ENCODE peak calls at places on chromosomes 5 and 9, in six cellular contexts. A, F, V, H, R and E are unnamed samples.

GRCh38 chr9:95286151-95286550 is 31.4 kb downstream of the FANCC start:
- DNase-seq in A (no peak), F (no peak), V (no peak), H (no peak), R (no peak), E (no peak)

GRCh38 chr5:11878846-11879245 is 25.4 kb downstream of the CTNND2 start:
- DNase-seq in A (no peak), F (no peak), V (no peak), H (no peak), R (no peak), E (no peak)

GRCh38 chr9:82057805-82058204 is 69.2 kb downstream of the SPATA31D1 start:
- DNase-seq in A (no peak), F (no peak), V (no peak), H (no peak), R (no peak), E (no peak)

GRCh38 chr9:34701023-34701768 is 8.7 kb downstream of the CCL21 start:
- DNase-seq in A (peak; percentile 91), F (peak; percentile 82), V (peak; percentile 48), H (peak; percentile 83), R (peak; percentile 4), E (peak; percentile 53)

GRCh38 chr9:4315582-4316215 is 15.8 kb upstream of the GLIS3 start:
- DNase-seq in A (peak; percentile 84), F (peak; percentile 79), V (peak; percentile 77), H (peak; percentile 72), R (no peak), E (peak; percentile 51)

GRCh38 chr9:134301387-134302129 is 24.7 kb upstream of the RXRA start:
- DNase-seq in A (peak; percentile 17), F (no peak), V (no peak), H (peak; percentile 74), R (no peak), E (peak; percentile 47)

GRCh38 chr9:124110307-124110915 is 98.8 kb downstream of the LHX2 start:
- DNase-seq in A (peak; percentile 93), F (peak; percentile 67), V (peak; percentile 72), H (peak; percentile 37), R (peak; percentile 15), E (peak; percentile 64)

GRCh38 chr9:135770203-135770535 is 68.2 kb downstream of the KCNT1 start:
- DNase-seq in A (no peak), F (no peak), V (no peak), H (no peak), R (no peak), E (no peak)

GRCh38 chr9:79020266-79020665 is 551.5 kb upstream of the TLE4 start:
- DNase-seq in A (no peak), F (no peak), V (no peak), H (no peak), R (no peak), E (no peak)

GRCh38 chr5:96196890-96197289 is 235.2 kb upstream of the ELL2 start:
- DNase-seq in A (no peak), F (no peak), V (no peak), H (no peak), R (no peak), E (no peak)

GRCh38 chr9:107488400-107489143 is 997 bp downstream of the KLF4 start:
- DNase-seq in A (peak; percentile 59), F (peak; percentile 81), V (peak; percentile 79), H (peak; percentile 22), R (no peak), E (no peak)

GRCh38 chr5:3325206-3325605 is 270.4 kb upstream of the IRX1 start:
- DNase-seq in A (no peak), F (no peak), V (no peak), H (no peak), R (no peak), E (no peak)

GRCh38 chr5:146081685-146082084 is 23.7 kb downstream of the PLAC8L1 start:
- DNase-seq in A (no peak), F (no peak), V (no peak), H (no peak), R (no peak), E (no peak)

GRCh38 chr9:78314953-78315870 is 18.3 kb downstream of the PSAT1 start:
- DNase-seq in A (no peak), F (no peak), V (peak; percentile 33), H (no peak), R (no peak), E (no peak)

GRCh38 chr5:125476888-125477585 is 730.6 kb upstream of the ZNF608 start:
- DNase-seq in A (no peak), F (no peak), V (peak; percentile 28), H (no peak), R (no peak), E (no peak)

GRCh38 chr9:130479587-130479986 is 34.8 kb downstream of the ASS1 start:
- DNase-seq in A (no peak), F (no peak), V (no peak), H (no peak), R (no peak), E (no peak)

GRCh38 chr5:169803077-169803981 is 166.3 kb downstream of the DOCK2 start:
- DNase-seq in A (no peak), F (no peak), V (peak; percentile 99), H (no peak), R (peak; percentile 96), E (no peak)

GRCh38 chr5:15757103-15757502 is 257.1 kb downstream of the FBXL7 start:
- DNase-seq in A (no peak), F (no peak), V (peak; percentile 13), H (no peak), R (no peak), E (no peak)

GRCh38 chr5:55324815-55325418 is 17.1 kb downstream of the MTREX start:
- DNase-seq in A (no peak), F (no peak), V (peak; percentile 74), H (no peak), R (no peak), E (no peak)

GRCh38 chr5:131321066-131321465 is 57.2 kb downstream of the CDC42SE2 start:
- DNase-seq in A (no peak), F (no peak), V (no peak), H (no peak), R (no peak), E (no peak)

GRCh38 chr5:151708126-151708525 is 21.4 kb upstream of the SPARC start:
- DNase-seq in A (no peak), F (peak; percentile 29), V (no peak), H (no peak), R (no peak), E (no peak)

GRCh38 chr9:112037281-112038016 is 137.6 kb downstream of the SUSD1 start:
- DNase-seq in A (no peak), F (peak; percentile 18), V (peak; percentile 53), H (peak; percentile 70), R (peak; percentile 53), E (peak; percentile 37)

GRCh38 chr9:86687788-86688187 is 259.5 kb downstream of the GAS1 start:
- DNase-seq in A (no peak), F (no peak), V (no peak), H (no peak), R (no peak), E (no peak)

GRCh38 chr9:99092643-99093491 is 12.0 kb upstream of the TGFBR1 start:
- DNase-seq in A (no peak), F (no peak), V (no peak), H (peak; percentile 51), R (no peak), E (no peak)

GRCh38 chr5:147450596-147450995 is 59.3 kb downstream of the DPYSL3 start:
- DNase-seq in A (no peak), F (no peak), V (no peak), H (no peak), R (no peak), E (no peak)

GRCh38 chr5:92980491-92980890 is 600.5 kb downstream of the NR2F1-AS1 start:
- DNase-seq in A (no peak), F (no peak), V (no peak), H (no peak), R (no peak), E (no peak)

GRCh38 chr5:40780858-40781257 is 17.3 kb downstream of the PRKAA1 start:
- DNase-seq in A (no peak), F (no peak), V (no peak), H (no peak), R (no peak), E (no peak)

GRCh38 chr5:171848487-171848886 is 62.9 kb downstream of the SMIM23 start:
- DNase-seq in A (no peak), F (no peak), V (no peak), H (no peak), R (no peak), E (no peak)

GRCh38 chr9:129102791-129103594 is 7.6 kb downstream of the CRAT start:
- DNase-seq in A (peak; percentile 52), F (peak; percentile 54), V (peak; percentile 40), H (no peak), R (no peak), E (peak; percentile 50)

GRCh38 chr5:74640450-74641013 is at the start of gene ENC1:
- DNase-seq in A (peak; percentile 90), F (peak; percentile 84), V (peak; percentile 85), H (peak; percentile 73), R (peak; percentile 42), E (no peak)

GRCh38 chr9:109436071-109436470 is 62.0 kb downstream of the PTPN3 start:
- DNase-seq in A (no peak), F (no peak), V (no peak), H (no peak), R (no peak), E (no peak)

GRCh38 chr9:93956183-93956784 is 1.1 kb upstream of the BARX1 start:
- DNase-seq in A (no peak), F (no peak), V (no peak), H (no peak), R (no peak), E (no peak)